ENCODE peak calls at places on chromosomes 4 and X, in five cellular contexts. D, B, N, R and E are unnamed samples. For H3K27me3, the result is how much of the 10 kb centered on the place peaks cover.

GRCh38 chr4:87947381-87948160 is 27.9 kb upstream of the SPP1 start:
- DNase-seq in R (no peak), N (no peak), D (no peak), B (no peak), E (no peak)

GRCh38 chr4:71772592-71772991 is 11.3 kb downstream of the GC start:
- DNase-seq in N (no peak), B (no peak), D (no peak), R (no peak), E (no peak)

GRCh38 chrX:1894656-1895055 is 279.8 kb downstream of the ASMT start:
- DNase-seq in D (no peak), N (no peak), B (no peak), R (no peak), E (no peak)

GRCh38 chr4:138627096-138627495 is 384.9 kb upstream of the SLC7A11 start:
- DNase-seq in R (no peak), N (no peak), D (no peak), B (no peak), E (no peak)

GRCh38 chr4:171390626-171391025 is 422.6 kb upstream of the GALNTL6 start:
- DNase-seq in D (no peak), B (no peak), N (no peak), R (no peak), E (no peak)

GRCh38 chr4:68732653-68733466 is 62.4 kb upstream of the UGT2B15 start:
- DNase-seq in D (no peak), R (peak), N (peak), B (no peak), E (no peak)

GRCh38 chrX:10450959-10451355 is 169.4 kb downstream of the MID1 start:
- DNase-seq in N (no peak), D (no peak), B (no peak), R (no peak), E (no peak)

GRCh38 chr4:16820304-16820703 is 78.1 kb downstream of the LDB2 start:
- DNase-seq in N (no peak), D (no peak), R (no peak), B (no peak), E (no peak)

GRCh38 chr4:52641853-52642563 is 17.1 kb downstream of the USP46 start:
- DNase-seq in B (peak), R (no peak), N (no peak), D (no peak), E (peak)

GRCh38 chr4:187908079-187908501 is 87.5 kb upstream of the ZFP42 start:
- DNase-seq in B (no peak), R (no peak), N (no peak), D (no peak), E (no peak)
- H3K27me3 ChIP-seq in B (under half), R (under half), N (under half), D (under half), E (under half)

GRCh38 chr4:150235317-150235716 is 157.1 kb downstream of the DCLK2 start:
- DNase-seq in N (no peak), B (no peak), R (no peak), D (no peak), E (no peak)

GRCh38 chr4:150236626-150237025 is 158.4 kb downstream of the DCLK2 start:
- DNase-seq in R (no peak), D (no peak), B (no peak), N (no peak), E (no peak)

GRCh38 chr4:150235795-150236385 is 157.6 kb downstream of the DCLK2 start:
- DNase-seq in N (no peak), D (no peak), B (no peak), R (no peak), E (no peak)

GRCh38 chr4:150238591-150238990 is 160.3 kb downstream of the DCLK2 start:
- DNase-seq in D (no peak), B (no peak), N (no peak), R (no peak), E (no peak)

DNA sequence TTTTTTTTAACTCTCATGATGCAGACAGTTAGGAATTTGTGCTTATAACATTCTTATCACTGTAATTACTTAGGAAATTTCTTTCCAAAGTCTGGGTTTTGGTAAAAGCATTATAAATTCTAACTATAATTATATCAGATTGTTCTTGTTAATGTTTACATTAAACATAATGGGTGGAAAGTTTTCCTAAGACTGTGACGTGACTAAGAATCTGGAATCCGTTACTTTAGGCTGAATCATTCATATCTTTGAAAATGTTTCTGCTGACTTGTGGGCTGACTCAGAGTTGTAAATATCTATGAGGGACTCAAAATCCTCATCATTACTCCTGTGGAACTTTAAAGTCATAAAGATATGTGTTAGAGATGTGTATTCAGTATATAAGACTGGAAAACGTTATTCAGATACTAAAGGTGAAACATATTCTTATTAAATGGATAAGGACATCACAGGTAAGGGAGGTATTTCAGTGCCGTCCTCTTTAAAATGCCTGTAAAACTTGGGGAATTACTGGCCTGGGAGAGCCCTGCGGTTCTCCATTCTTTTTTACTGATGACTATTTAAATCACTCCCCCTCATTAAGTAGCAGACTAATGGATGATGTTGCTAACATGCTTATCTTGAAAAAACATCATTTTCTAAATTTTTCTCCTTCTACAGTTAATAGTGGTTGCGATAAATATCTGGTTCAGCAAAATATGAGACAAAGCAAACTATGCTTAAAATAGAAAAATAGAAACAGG is 159.0 kb downstream of the DCLK2 start:
- DNase-seq in B (peak), R (no peak), D (no peak), N (no peak), E (no peak)
- H3K9ac ChIP-seq in B (no peak), R (no peak), D (no peak), N (no peak), E (no peak)

GRCh38 chrX:150258463-150259430 is 104.4 kb upstream of the MAMLD1 start:
- DNase-seq in R (no peak), N (no peak), B (no peak), D (no peak), E (no peak)
- H3K4me2 ChIP-seq in R (no peak), N (no peak), B (no peak), D (no peak), E (no peak)

GRCh38 chrX:72073614-72074013 is 58.1 kb downstream of the RTL5 start:
- DNase-seq in R (no peak), B (no peak), N (no peak), D (no peak), E (no peak)
- H3K27me3 ChIP-seq in R (under half), B (under half), N (under half), D (under half), E (under half)